ENCODE peak calls at places on chromosomes 7 and 10, in seven cellular contexts. One of them, this sample, is unnamed.

GRCh38 chr10:119541459-119542356 is 811 bp downstream of the RGS10 start:
- DNase-seq in A549: no peak
- DNase-seq in IMR-90: no peak
- DNase-seq in tibial nerve: no peak
- DNase-seq in esophagus muscularis mucosa: no peak
- DNase-seq in ovary: peak; percentile 50
- DNase-seq in stomach: peak; percentile 30
- DNase-seq in this sample: no peak

GRCh38 chr10:126090911-126091728 is 194.8 kb downstream of the FANK1 start:
- DNase-seq in A549: peak; percentile 72
- DNase-seq in IMR-90: peak; percentile 97
- DNase-seq in tibial nerve: no peak
- DNase-seq in esophagus muscularis mucosa: no peak
- DNase-seq in ovary: no peak
- DNase-seq in stomach: no peak
- DNase-seq in this sample: peak; percentile 79

GRCh38 chr10:69657866-69658265 is 27.8 kb downstream of the FAM241B start:
- DNase-seq in A549: no peak
- DNase-seq in IMR-90: no peak
- DNase-seq in tibial nerve: no peak
- DNase-seq in esophagus muscularis mucosa: no peak
- DNase-seq in ovary: no peak
- DNase-seq in stomach: no peak
- DNase-seq in this sample: no peak

GRCh38 chr7:20307901-20308300 is 22.8 kb upstream of the ITGB8 start:
- DNase-seq in A549: no peak
- DNase-seq in IMR-90: no peak
- DNase-seq in tibial nerve: no peak
- DNase-seq in esophagus muscularis mucosa: no peak
- DNase-seq in ovary: no peak
- DNase-seq in stomach: no peak
- DNase-seq in this sample: no peak

GRCh38 chr7:155954550-155955366 is 142.5 kb upstream of the SHH start:
- DNase-seq in A549: no peak
- DNase-seq in IMR-90: no peak
- DNase-seq in tibial nerve: no peak
- DNase-seq in esophagus muscularis mucosa: peak; percentile 90
- DNase-seq in ovary: no peak
- DNase-seq in stomach: no peak
- DNase-seq in this sample: no peak

GRCh38 chr7:104990983-104991382 is 23.0 kb upstream of the KMT2E start:
- DNase-seq in A549: no peak
- DNase-seq in IMR-90: no peak
- DNase-seq in tibial nerve: no peak
- DNase-seq in esophagus muscularis mucosa: no peak
- DNase-seq in ovary: no peak
- DNase-seq in stomach: no peak
- DNase-seq in this sample: no peak

GRCh38 chr7:28626629-28627262 is 214.4 kb downstream of the CREB5 start:
- DNase-seq in A549: peak; percentile 40
- DNase-seq in IMR-90: peak; percentile 36
- DNase-seq in tibial nerve: no peak
- DNase-seq in esophagus muscularis mucosa: no peak
- DNase-seq in ovary: no peak
- DNase-seq in stomach: no peak
- DNase-seq in this sample: peak; percentile 20

GRCh38 chr10:88065384-88066049 is 202.1 kb downstream of the PTEN start:
- DNase-seq in A549: no peak
- DNase-seq in IMR-90: no peak
- DNase-seq in tibial nerve: no peak
- DNase-seq in esophagus muscularis mucosa: no peak
- DNase-seq in ovary: no peak
- DNase-seq in stomach: no peak
- DNase-seq in this sample: no peak

GRCh38 chr10:106609867-106610266 is 554.6 kb downstream of the SORCS1 start:
- DNase-seq in A549: peak; percentile 3
- DNase-seq in IMR-90: no peak
- DNase-seq in tibial nerve: no peak
- DNase-seq in esophagus muscularis mucosa: peak; percentile 72
- DNase-seq in ovary: no peak
- DNase-seq in stomach: no peak
- DNase-seq in this sample: no peak

GRCh38 chr10:88115968-88116367 is 252.5 kb downstream of the PTEN start:
- DNase-seq in A549: no peak
- DNase-seq in IMR-90: peak; percentile 88
- DNase-seq in tibial nerve: no peak
- DNase-seq in esophagus muscularis mucosa: no peak
- DNase-seq in ovary: no peak
- DNase-seq in stomach: no peak
- DNase-seq in this sample: no peak

GRCh38 chr7:55641273-55641691 is 69.0 kb upstream of the VOPP1 start:
- DNase-seq in A549: peak; percentile 81
- DNase-seq in IMR-90: peak; percentile 76
- DNase-seq in tibial nerve: peak; percentile 8
- DNase-seq in esophagus muscularis mucosa: no peak
- DNase-seq in ovary: no peak
- DNase-seq in stomach: peak; percentile 40
- DNase-seq in this sample: peak; percentile 70

DNA sequence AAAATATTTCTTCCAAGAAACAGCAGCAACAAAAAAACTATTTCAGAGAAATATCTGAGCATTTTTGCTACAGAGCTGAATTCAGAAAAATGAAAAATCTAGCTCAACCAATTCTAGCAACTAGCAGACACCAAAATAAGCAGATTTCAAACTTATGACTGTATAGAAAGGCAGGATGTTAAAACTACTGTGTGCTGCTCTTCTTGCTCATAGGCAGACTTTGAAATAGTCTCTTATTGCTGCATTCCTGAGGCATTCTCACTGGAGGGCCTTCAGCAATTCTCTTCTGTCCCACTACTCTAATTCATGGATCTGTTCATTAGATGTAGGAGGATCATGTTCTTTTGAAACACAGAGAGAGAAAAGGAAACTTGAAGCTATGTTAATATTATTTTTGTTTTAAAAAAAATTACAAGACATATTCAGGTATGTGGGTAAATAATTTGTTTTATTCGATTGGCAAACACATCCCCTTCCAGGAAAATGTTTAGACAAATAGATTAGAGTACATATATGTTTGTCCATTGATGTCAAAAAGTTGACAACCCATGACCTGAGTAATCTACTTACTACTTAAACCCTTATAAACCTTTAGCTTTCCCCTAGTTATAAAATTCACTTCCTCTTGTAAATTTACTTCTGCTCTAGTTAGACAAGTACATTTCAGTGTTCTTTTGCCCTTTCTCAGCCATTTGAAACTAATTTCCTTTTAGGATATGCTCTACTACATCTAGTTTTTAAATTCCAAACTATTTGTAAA is 428.2 kb upstream of the POT1 start:
- DNase-seq in A549: no peak
- DNase-seq in IMR-90: no peak
- DNase-seq in tibial nerve: no peak
- DNase-seq in esophagus muscularis mucosa: no peak
- DNase-seq in ovary: no peak
- DNase-seq in stomach: no peak
- DNase-seq in this sample: no peak
- TF ChIP-seq POLR2A in A549: no peak
- TF ChIP-seq POLR2A in IMR-90: no peak
- TF ChIP-seq POLR2A in tibial nerve: no peak
- TF ChIP-seq POLR2A in esophagus muscularis mucosa: no peak
- TF ChIP-seq POLR2A in ovary: no peak
- TF ChIP-seq POLR2A in stomach: no peak
- TF ChIP-seq POLR2A in this sample: no peak

GRCh38 chr10:101446071-101446470 is 92.1 kb downstream of the BTRC start:
- DNase-seq in A549: no peak
- DNase-seq in IMR-90: no peak
- DNase-seq in tibial nerve: no peak
- DNase-seq in esophagus muscularis mucosa: no peak
- DNase-seq in ovary: no peak
- DNase-seq in stomach: no peak
- DNase-seq in this sample: no peak
- TF ChIP-seq CTCF in A549: no peak
- TF ChIP-seq CTCF in IMR-90: no peak
- TF ChIP-seq CTCF in tibial nerve: no peak
- TF ChIP-seq CTCF in esophagus muscularis mucosa: no peak
- TF ChIP-seq CTCF in ovary: no peak
- TF ChIP-seq CTCF in stomach: no peak
- TF ChIP-seq CTCF in this sample: no peak

GRCh38 chr10:3255086-3255485 is 82.5 kb upstream of the PITRM1 start:
- DNase-seq in A549: no peak
- DNase-seq in IMR-90: no peak
- DNase-seq in tibial nerve: no peak
- DNase-seq in esophagus muscularis mucosa: no peak
- DNase-seq in ovary: no peak
- DNase-seq in stomach: peak; percentile 20
- DNase-seq in this sample: no peak
- H3K4me3 ChIP-seq in A549: no peak overlapping the region
- H3K4me3 ChIP-seq in IMR-90: no peak overlapping the region
- H3K4me3 ChIP-seq in tibial nerve: no peak overlapping the region
- H3K4me3 ChIP-seq in esophagus muscularis mucosa: no peak overlapping the region
- H3K4me3 ChIP-seq in ovary: no peak overlapping the region
- H3K4me3 ChIP-seq in stomach: no peak overlapping the region
- H3K4me3 ChIP-seq in this sample: no peak overlapping the region

DNA sequence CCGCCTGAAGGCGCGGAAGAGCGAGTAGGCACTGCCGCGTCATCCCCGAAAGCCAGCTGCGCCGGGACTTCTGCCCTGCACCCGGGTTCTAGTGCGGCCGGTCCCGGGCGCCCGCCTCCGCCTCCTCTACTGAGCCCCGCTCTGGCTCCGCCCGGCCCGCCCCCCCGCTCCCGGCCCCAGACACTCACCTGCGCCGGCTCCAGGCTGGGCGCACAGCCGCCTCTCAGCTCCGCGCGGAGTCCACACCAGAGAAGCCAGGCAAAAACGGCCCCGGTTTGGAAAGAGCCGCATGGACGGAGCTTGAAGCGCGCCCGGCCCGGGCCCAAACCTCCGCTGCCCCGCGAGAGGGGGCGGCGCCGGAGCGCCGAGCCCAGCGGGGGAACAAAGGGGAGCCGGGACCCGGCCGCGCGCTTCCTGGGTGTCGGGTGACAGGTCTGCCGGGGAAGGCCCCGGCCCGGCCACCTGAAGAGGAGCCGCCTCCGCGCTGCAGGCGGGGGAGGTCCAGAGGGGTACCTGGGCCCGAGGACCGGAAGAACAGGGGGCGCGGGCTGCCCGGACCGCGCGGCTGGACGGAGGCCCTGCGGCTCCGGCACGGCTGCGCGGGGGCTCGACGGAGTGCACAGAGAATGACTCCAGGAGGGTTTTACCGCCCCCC is 168.2 kb downstream of the NRF1 start:
- DNase-seq in A549: no peak
- DNase-seq in IMR-90: no peak
- DNase-seq in tibial nerve: no peak
- DNase-seq in esophagus muscularis mucosa: no peak
- DNase-seq in ovary: no peak
- DNase-seq in stomach: peak; percentile 72
- DNase-seq in this sample: no peak
- TF ChIP-seq POLR2A in A549: peak; percentile 67
- TF ChIP-seq POLR2A in IMR-90: no peak
- TF ChIP-seq POLR2A in tibial nerve: no peak
- TF ChIP-seq POLR2A in esophagus muscularis mucosa: no peak
- TF ChIP-seq POLR2A in ovary: no peak
- TF ChIP-seq POLR2A in stomach: no peak
- TF ChIP-seq POLR2A in this sample: no peak

GRCh38 chr10:129231821-129232220 is 235.2 kb upstream of the MGMT start:
- DNase-seq in A549: no peak
- DNase-seq in IMR-90: no peak
- DNase-seq in tibial nerve: no peak
- DNase-seq in esophagus muscularis mucosa: no peak
- DNase-seq in ovary: no peak
- DNase-seq in stomach: no peak
- DNase-seq in this sample: no peak
- TF ChIP-seq CTCF in A549: no peak
- TF ChIP-seq CTCF in IMR-90: no peak
- TF ChIP-seq CTCF in tibial nerve: no peak
- TF ChIP-seq CTCF in esophagus muscularis mucosa: no peak
- TF ChIP-seq CTCF in ovary: no peak
- TF ChIP-seq CTCF in stomach: no peak
- TF ChIP-seq CTCF in this sample: no peak

GRCh38 chr7:159095979-159096411 is 48.7 kb downstream of the VIPR2 start:
- DNase-seq in A549: no peak
- DNase-seq in IMR-90: no peak
- DNase-seq in tibial nerve: no peak
- DNase-seq in esophagus muscularis mucosa: no peak
- DNase-seq in ovary: peak; percentile 24
- DNase-seq in stomach: peak; percentile 20
- DNase-seq in this sample: no peak
- H3K4me3 ChIP-seq in A549: no peak overlapping the region
- H3K4me3 ChIP-seq in IMR-90: no peak overlapping the region
- H3K4me3 ChIP-seq in tibial nerve: no peak overlapping the region
- H3K4me3 ChIP-seq in esophagus muscularis mucosa: no peak overlapping the region
- H3K4me3 ChIP-seq in ovary: no peak overlapping the region
- H3K4me3 ChIP-seq in stomach: no peak overlapping the region
- H3K4me3 ChIP-seq in this sample: no peak overlapping the region

This sample was measured in adrenal gland.